ENCODE peak calls at places on chromosomes 4 and X, in seven cellular contexts. E is kidney, M is cardiac muscle cell, U is keratinocyte, F is kidney glomerular epithelial cell, T is endodermal cell, Z is H4. Q is an unnamed sample.

GRCh38 chr4:159425749-159426376 is 323.0 kb downstream of the RAPGEF2 start:
- DNase-seq in Z (no peak), U (no peak), F (peak; percentile 57), E (no peak), T (peak; percentile 59), M (no peak), Q (no peak)

GRCh38 chr4:5758741-5759140 is 47.7 kb downstream of the EVC start:
- DNase-seq in T (no peak), M (no peak), E (no peak), F (peak; percentile 98), U (peak; percentile 93), Z (peak; percentile 55), Q (peak; percentile 98)

GRCh38 chr4:102036619-102037376 is 246.3 kb downstream of the BANK1 start:
- DNase-seq in E (no peak), F (no peak), M (peak; percentile 2), Z (no peak), U (no peak), T (no peak), Q (no peak)

GRCh38 chr4:1981251-1982055 is 27.3 kb downstream of the NELFA start:
- DNase-seq in E (no peak), M (peak; percentile 25), F (no peak), T (peak; percentile 87), U (no peak), Z (no peak), Q (no peak)

GRCh38 chr4:68655764-68656444 is 14.5 kb downstream of the UGT2B15 start:
- DNase-seq in Z (no peak), E (no peak), F (peak; percentile 70), M (no peak), T (no peak), U (no peak), Q (peak; percentile 93)

GRCh38 chr4:140363558-140363957 is 9.9 kb upstream of the SCOC start:
- DNase-seq in F (no peak), Z (no peak), U (no peak), M (peak; percentile 33), T (no peak), E (no peak), Q (no peak)

GRCh38 chr4:5930456-5930855 is 37.6 kb upstream of the CRMP1 start:
- DNase-seq in M (no peak), F (no peak), E (no peak), U (no peak), T (peak; percentile 24), Z (no peak), Q (no peak)

GRCh38 chr4:186760576-186760975 is 36.9 kb upstream of the FAT1 start:
- DNase-seq in E (no peak), T (no peak), M (no peak), Z (no peak), U (no peak), F (peak; percentile 98), Q (peak; percentile 99)

GRCh38 chr4:76691767-76692689 is 205.9 kb downstream of the SOWAHB start:
- DNase-seq in Z (no peak), U (no peak), E (no peak), M (no peak), F (peak; percentile 80), T (no peak), Q (peak; percentile 99)

GRCh38 chrX:153970398-153971123 is 1.1 kb downstream of the HCFC1 start:
- DNase-seq in M (peak; percentile 47), U (no peak), Z (peak; percentile 68), F (no peak), E (peak; percentile 86), T (peak; percentile 79), Q (peak; percentile 30)

GRCh38 chrX:152817082-152817744 is 13.3 kb downstream of the CETN2 start:
- DNase-seq in F (peak; percentile 1), M (peak; percentile 36), U (no peak), T (peak; percentile 72), E (no peak), Z (peak; percentile 41), Q (peak; percentile 20)